ENCODE peak calls at places on chromosomes 2 and 18, in ten cellular contexts. T, L, Q, R, B, X, F, W, C and V are unnamed samples.

GRCh38 chr2:20796374-20796791 is 26.5 kb downstream of the LDAH start:
- DNase-seq in T (no peak), F (no peak), R (peak; percentile 60), C (no peak), X (no peak), B (no peak), Q (no peak), W (no peak), L (no peak), V (no peak)

GRCh38 chr18:72727038-72727690 is 140.6 kb downstream of the NETO1 start:
- DNase-seq in B (no peak), T (no peak), W (no peak), C (no peak), Q (no peak), R (no peak), F (no peak), X (no peak), L (no peak), V (peak; percentile 47)

GRCh38 chr2:191255756-191256312 is 10.6 kb downstream of the MYO1B start:
- DNase-seq in C (no peak), Q (no peak), F (no peak), X (no peak), W (peak; percentile 5), L (no peak), B (no peak), R (no peak), T (no peak), V (no peak)

GRCh38 chr2:111632661-111633060 is 251.3 kb downstream of the ANAPC1 start:
- DNase-seq in Q (no peak), T (no peak), B (no peak), L (no peak), F (no peak), W (no peak), C (no peak), R (no peak), X (no peak), V (no peak)

GRCh38 chr2:229660951-229661350 is 53.4 kb downstream of the DNER start:
- DNase-seq in Q (no peak), R (no peak), T (no peak), F (no peak), X (no peak), L (no peak), C (no peak), W (no peak), B (no peak), V (no peak)

GRCh38 chr2:127172306-127172705 is 47.8 kb downstream of the CYP27C1 start:
- DNase-seq in B (no peak), L (no peak), R (no peak), T (no peak), C (no peak), F (no peak), W (no peak), Q (no peak), X (no peak), V (no peak)

GRCh38 chr2:166126014-166126639 is 1.7 kb downstream of the SCN1A start:
- DNase-seq in F (no peak), T (no peak), R (peak; percentile 61), L (no peak), B (no peak), X (peak; percentile 74), Q (no peak), W (no peak), C (no peak), V (no peak)

GRCh38 chr2:127844973-127845372 is 13.0 kb downstream of the POLR2D start:
- DNase-seq in T (no peak), R (no peak), L (no peak), X (no peak), Q (no peak), B (no peak), W (no peak), C (no peak), F (no peak), V (no peak)

GRCh38 chr2:172962824-172963223 is 112.8 kb upstream of the MAP3K20 start:
- DNase-seq in F (no peak), T (no peak), B (no peak), C (peak; percentile 57), L (no peak), W (no peak), Q (no peak), X (no peak), R (peak; percentile 47), V (no peak)

GRCh38 chr2:101859604-101860003 is 132.2 kb upstream of the IL1R2 start:
- DNase-seq in X (no peak), L (no peak), Q (no peak), W (no peak), R (no peak), T (no peak), F (no peak), B (no peak), C (no peak), V (no peak)

GRCh38 chr2:127672341-127673303 is 2.7 kb downstream of the LIMS2 start:
- DNase-seq in L (no peak), Q (no peak), B (no peak), W (no peak), F (peak; percentile 57), C (no peak), X (no peak), R (no peak), T (no peak), V (no peak)

GRCh38 chr2:41933585-41934322 is 114.1 kb upstream of the PKDCC start:
- DNase-seq in R (peak; percentile 98), W (no peak), B (no peak), F (no peak), L (no peak), T (no peak), X (no peak), Q (no peak), C (peak; percentile 68), V (no peak)

GRCh38 chr18:60978338-60978737 is 354.9 kb upstream of the CDH20 start:
- DNase-seq in T (no peak), Q (no peak), W (peak; percentile 8), F (no peak), R (peak; percentile 84), B (no peak), X (no peak), L (no peak), C (no peak), V (no peak)

GRCh38 chr2:9308186-9308955 is 101.8 kb downstream of the ASAP2 start:
- DNase-seq in C (no peak), X (no peak), R (peak; percentile 46), F (no peak), B (no peak), T (no peak), W (no peak), L (no peak), Q (no peak), V (no peak)

GRCh38 chr18:63098014-63098981 is 221.3 kb downstream of the BCL2 start:
- DNase-seq in X (no peak), W (no peak), L (no peak), R (no peak), T (no peak), F (no peak), B (no peak), C (no peak), Q (no peak), V (no peak)

GRCh38 chr18:75253784-75254183 is 43.2 kb downstream of the TSHZ1 start:
- DNase-seq in C (no peak), F (no peak), X (no peak), R (peak; percentile 57), W (no peak), Q (no peak), T (no peak), L (no peak), B (no peak), V (no peak)

GRCh38 chr18:3611313-3612038 is 161.5 kb downstream of the TGIF1 start:
- DNase-seq in B (no peak), L (peak; percentile 18), T (no peak), Q (no peak), R (peak; percentile 74), X (no peak), C (no peak), W (no peak), F (no peak), V (no peak)

GRCh38 chr2:149597050-149598013 is 9.8 kb upstream of the MMADHC start:
- DNase-seq in Q (peak; percentile 59), L (no peak), W (peak; percentile 53), B (peak; percentile 48), C (peak; percentile 92), T (peak; percentile 34), F (no peak), R (peak; percentile 92), X (no peak), V (no peak)

GRCh38 chr2:170238776-170239175 is 60.8 kb downstream of the MYO3B start:
- DNase-seq in T (no peak), F (no peak), B (no peak), R (no peak), L (no peak), W (no peak), Q (no peak), C (no peak), X (no peak), V (no peak)

GRCh38 chr2:77521931-77522470 is at the start of gene LRRTM4:
- DNase-seq in Q (peak; percentile 56), X (no peak), R (no peak), F (no peak), W (peak; percentile 6), B (no peak), L (no peak), T (peak; percentile 12), C (no peak), V (peak; percentile 11)

GRCh38 chr2:239457586-239458445 is 57.0 kb upstream of the HDAC4 start:
- DNase-seq in X (no peak), L (no peak), R (no peak), W (no peak), Q (peak; percentile 17), F (no peak), C (no peak), T (no peak), B (no peak), V (no peak)

GRCh38 chr2:119950966-119951365 is 61.9 kb upstream of the EPB41L5 start:
- DNase-seq in B (no peak), X (no peak), Q (no peak), C (no peak), W (no peak), L (no peak), R (peak; percentile 2), F (no peak), T (no peak), V (no peak)
- TF ChIP-seq CTCF in B (no peak), X (no peak), Q (no peak), C (no peak), W (no peak), L (no peak), R (no peak), F (no peak), T (no peak), V (no peak)

GRCh38 chr2:194867328-194867727 is 789.7 kb upstream of the SLC39A10 start:
- DNase-seq in W (no peak), B (no peak), L (no peak), R (peak; percentile 6), X (no peak), Q (no peak), F (no peak), T (no peak), C (no peak), V (no peak)
- TF ChIP-seq CTCF in W (peak; percentile 48), B (peak; percentile 72), L (no peak), R (peak; percentile 40), X (peak; percentile 37), Q (peak; percentile 74), F (peak; percentile 34), T (peak; percentile 45), C (peak; percentile 73), V (no peak)

GRCh38 chr18:7871560-7872456 is 304.7 kb downstream of the PTPRM start:
- DNase-seq in B (no peak), R (no peak), L (no peak), C (no peak), Q (no peak), W (no peak), X (no peak), F (no peak), T (no peak), V (no peak)
- TF ChIP-seq CTCF in B (no peak), R (no peak), L (no peak), C (no peak), Q (no peak), W (no peak), X (no peak), F (no peak), T (no peak), V (no peak)

GRCh38 chr2:85455552-85456090 is 37.1 kb downstream of the SH2D6 start:
- DNase-seq in C (no peak), F (no peak), X (no peak), B (no peak), T (peak; percentile 38), Q (peak; percentile 81), L (no peak), R (no peak), W (no peak), V (no peak)
- TF ChIP-seq CTCF in C (no peak), F (no peak), X (no peak), B (no peak), T (no peak), Q (peak; percentile 44), L (no peak), R (no peak), W (no peak), V (no peak)